ENCODE peak calls at places on chromosomes 16 and 17, in eight cellular contexts. I is lower lobe of right lung, L is BJ, K is H9, V is RWPE1, Y is left ventricle myocardium inferior, X is lung, D is stomach. R is an unnamed sample.

GRCh38 chr17:36204724-36205500 is 6.0 kb upstream of the CCL4L2 start:
- DNase-seq in X (no peak), Y (no peak), D (no peak), L (no peak), I (no peak), V (no peak), K (no peak), R (no peak)

GRCh38 chr16:66116163-66116792 is 250.2 kb upstream of the CDH5 start:
- DNase-seq in Y (no peak), I (no peak), X (no peak), K (no peak), L (no peak), V (no peak), D (no peak), R (no peak)

GRCh38 chr17:57284984-57285646 is 28.8 kb downstream of the MSI2 start:
- DNase-seq in X (no peak), V (no peak), I (no peak), L (no peak), K (no peak), D (no peak), Y (no peak), R (no peak)

GRCh38 chr16:81151648-81152047 is 55.5 kb upstream of the GCSH start:
- DNase-seq in X (no peak), Y (no peak), V (no peak), I (no peak), D (no peak), K (no peak), L (no peak), R (no peak)

GRCh38 chr16:31072540-31073072 is 1.4 kb downstream of the ZNF668 start:
- DNase-seq in X (no peak), Y (no peak), I (no peak), L (no peak), K (no peak), D (no peak), V (peak), R (no peak)

GRCh38 chr17:17084317-17084835 is 42.1 kb downstream of the MPRIP start:
- DNase-seq in V (no peak), K (no peak), X (no peak), L (no peak), I (no peak), D (no peak), Y (no peak), R (no peak)

GRCh38 chr16:58020628-58021521 is 4.7 kb upstream of the MMP15 start:
- DNase-seq in I (peak), X (peak), Y (peak), D (peak), K (no peak), L (no peak), V (no peak), R (peak)

GRCh38 chr17:4249452-4250029 is 14.2 kb downstream of the ANKFY1 start:
- DNase-seq in X (no peak), K (no peak), L (no peak), D (no peak), V (peak), I (no peak), Y (no peak), R (no peak)

GRCh38 chr16:89051521-89052166 is 42.0 kb upstream of the ACSF3 start:
- DNase-seq in L (no peak), V (no peak), I (peak), X (no peak), D (no peak), Y (no peak), K (no peak), R (no peak)

GRCh38 chr17:50123649-50124349 is 6.2 kb downstream of the SAMD14 start:
- DNase-seq in Y (no peak), K (peak), I (no peak), D (no peak), L (no peak), V (no peak), X (no peak), R (no peak)

GRCh38 chr17:489758-490329 is 137.2 kb upstream of the RPH3AL start:
- DNase-seq in D (peak), X (peak), L (no peak), V (no peak), Y (no peak), K (peak), I (peak), R (peak)

GRCh38 chr16:47311738-47312505 is 148.9 kb downstream of the ITFG1 start:
- DNase-seq in D (no peak), L (no peak), V (peak), X (no peak), Y (no peak), I (no peak), K (peak), R (no peak)

GRCh38 chr17:48048321-48049140 is at the start of gene NFE2L1:
- DNase-seq in D (peak), I (peak), V (peak), K (peak), X (peak), Y (peak), L (no peak), R (peak)

GRCh38 chr17:13288248-13288647 is 270.4 kb upstream of the ELAC2 start:
- DNase-seq in X (no peak), Y (no peak), L (no peak), D (no peak), I (no peak), V (no peak), K (no peak), R (no peak)

GRCh38 chr17:69367298-69367697 is 40.4 kb upstream of the ABCA5 start:
- DNase-seq in Y (no peak), V (no peak), I (no peak), K (no peak), D (no peak), X (no peak), L (no peak), R (no peak)

GRCh38 chr16:11312718-11313492 is 31.8 kb upstream of the PRM1 start:
- DNase-seq in D (peak), X (peak), L (peak), V (peak), Y (no peak), K (peak), I (no peak), R (no peak)

GRCh38 chr17:32928527-32929287 is 754 bp downstream of the TMEM98 start:
- DNase-seq in K (no peak), Y (no peak), X (no peak), L (no peak), D (no peak), I (no peak), V (no peak), R (no peak)

GRCh38 chr17:29577778-29578211 is 9.3 kb downstream of the TP53I13 start:
- DNase-seq in Y (no peak), X (no peak), L (no peak), K (no peak), D (no peak), I (peak), V (no peak), R (peak)

GRCh38 chr16:24505959-24506358 is 33.4 kb upstream of the RBBP6 start:
- DNase-seq in I (no peak), V (no peak), Y (no peak), D (no peak), X (no peak), K (no peak), L (no peak), R (no peak)

GRCh38 chr17:74780443-74781238 is 4.5 kb upstream of the NAT9 start:
- DNase-seq in V (peak), X (no peak), Y (no peak), L (no peak), K (peak), D (no peak), I (no peak), R (no peak)

DNA sequence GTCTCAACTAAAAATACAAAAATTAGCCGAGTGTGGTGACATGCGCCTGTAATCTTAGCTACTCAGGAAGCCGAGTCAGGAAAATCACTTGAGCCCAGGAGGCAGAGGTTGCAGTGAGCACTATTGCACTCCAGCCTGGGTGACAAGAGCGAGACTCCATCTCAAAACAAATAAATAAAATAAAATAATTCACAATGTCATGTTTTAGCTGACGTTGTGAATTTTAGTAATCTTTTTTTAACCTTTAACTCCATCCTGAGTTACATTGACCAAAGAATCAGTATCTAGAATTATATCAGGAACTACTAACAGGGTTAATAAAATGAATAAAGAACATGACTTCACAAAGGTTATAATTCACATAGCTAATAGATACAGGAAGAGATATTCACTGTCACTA is 5.9 kb downstream of the RBL2 start:
- DNase-seq in X (no peak), Y (no peak), K (no peak), D (no peak), I (no peak), L (no peak), V (no peak), R (no peak)
- TF ChIP-seq CTCF in X (no peak), Y (no peak), K (no peak), D (no peak), I (no peak), L (no peak), V (no peak), R (no peak)

GRCh38 chr17:45256114-45256966 is 5.6 kb downstream of the SPATA32 start:
- DNase-seq in I (no peak), D (no peak), X (no peak), K (peak), V (no peak), L (no peak), Y (no peak), R (no peak)
- TF ChIP-seq CTCF in I (no peak), D (no peak), X (no peak), K (peak), V (no peak), L (no peak), Y (no peak), R (no peak)

GRCh38 chr16:521381-522210 is 5.9 kb upstream of the CAPN15 start:
- DNase-seq in D (peak), Y (no peak), L (no peak), V (no peak), K (peak), X (no peak), I (no peak), R (peak)
- TF ChIP-seq CTCF in D (peak), Y (no peak), L (peak), V (no peak), K (peak), X (no peak), I (no peak), R (no peak)

GRCh38 chr17:78349831-78350631 is 9.8 kb downstream of the SOCS3 start:
- DNase-seq in I (no peak), Y (no peak), L (no peak), D (no peak), V (no peak), X (no peak), K (no peak), R (no peak)
- TF ChIP-seq CTCF in I (no peak), Y (no peak), L (no peak), D (no peak), V (no peak), X (no peak), K (peak), R (no peak)

GRCh38 chr17:28315846-28316705 is 2.9 kb upstream of the TMEM97 start:
- DNase-seq in Y (no peak), X (no peak), L (no peak), D (no peak), V (no peak), I (no peak), K (no peak), R (no peak)

GRCh38 chr17:28317965-28318758 is 838 bp upstream of the TMEM97 start:
- DNase-seq in V (no peak), I (no peak), Y (no peak), L (no peak), X (no peak), K (peak), D (no peak), R (no peak)

GRCh38 chr17:28320215-28321061 is 1.4 kb downstream of the TMEM97 start:
- DNase-seq in I (no peak), K (no peak), L (no peak), V (no peak), Y (no peak), D (no peak), X (peak), R (no peak)

GRCh38 chr17:28317099-28317964 is 1.7 kb upstream of the TMEM97 start:
- DNase-seq in L (no peak), V (no peak), X (no peak), Y (no peak), D (no peak), I (no peak), K (no peak), R (no peak)

GRCh38 chr17:28318759-28319660 is at the start of gene TMEM97:
- DNase-seq in X (peak), V (peak), Y (peak), L (peak), I (peak), D (peak), K (peak), R (peak)
- TF ChIP-seq CTCF in X (no peak), V (no peak), Y (peak), L (peak), I (peak), D (peak), K (no peak), R (no peak)

GRCh38 chr16:8903004-8903403 is 20.9 kb downstream of the LITAFD start:
- DNase-seq in Y (no peak), V (no peak), I (no peak), D (no peak), K (no peak), L (no peak), X (no peak), R (no peak)
- TF ChIP-seq CTCF in Y (no peak), V (no peak), I (no peak), D (no peak), K (no peak), L (no peak), X (no peak), R (no peak)

GRCh38 chr17:42901535-42902229 is 1.1 kb downstream of the G6PC1 start:
- DNase-seq in Y (no peak), L (no peak), K (no peak), X (no peak), V (no peak), D (peak), I (no peak), R (no peak)
- TF ChIP-seq CTCF in Y (no peak), L (no peak), K (no peak), X (no peak), V (no peak), D (no peak), I (no peak), R (no peak)

DNA sequence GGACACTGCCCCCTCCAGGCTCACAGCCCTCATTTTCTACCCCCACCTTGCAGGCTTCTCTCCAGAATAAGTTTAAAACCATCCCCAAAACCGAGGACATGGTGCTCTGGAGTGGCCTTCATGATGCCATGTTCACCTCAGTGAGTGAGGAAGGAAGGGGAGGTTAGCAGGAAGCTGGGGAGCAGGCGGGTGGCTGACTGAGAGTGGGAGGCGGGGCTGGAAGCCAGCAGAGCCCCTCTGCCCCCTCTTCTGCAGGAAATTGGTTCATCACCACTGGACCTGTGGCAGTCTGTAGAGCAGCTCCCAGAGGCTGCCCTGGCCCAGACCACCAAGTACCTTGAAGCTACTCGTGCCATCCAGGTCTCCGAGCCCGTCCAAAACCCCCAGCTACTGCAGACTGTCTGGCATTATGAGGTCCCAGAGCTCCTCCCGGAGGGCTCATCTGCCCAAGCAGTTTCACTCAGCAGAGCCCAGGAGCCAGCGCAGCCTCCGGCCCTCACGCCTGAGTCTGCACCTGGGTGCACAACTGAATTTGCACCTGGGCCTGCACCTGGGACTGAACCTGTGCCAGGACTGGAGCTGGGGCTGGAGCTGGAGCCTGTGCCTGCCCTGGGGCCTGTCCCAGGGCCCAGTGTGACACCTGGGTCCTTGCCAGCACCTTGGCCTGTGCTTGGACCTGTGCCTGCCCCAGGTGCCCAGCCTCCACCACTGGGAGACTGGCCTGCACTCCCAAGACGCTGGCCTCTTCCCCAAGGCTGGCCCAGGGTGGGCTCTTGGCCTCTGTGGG is 19.0 kb downstream of the C16orf96 start:
- DNase-seq in V (no peak), X (no peak), Y (no peak), D (peak), I (no peak), K (peak), L (no peak), R (no peak)
- TF ChIP-seq CTCF in V (no peak), X (no peak), Y (no peak), D (no peak), I (no peak), K (peak), L (no peak), R (no peak)